ENCODE peak calls at places on chromosomes 3 and 15, in four cellular contexts. One of them, this sample, is unnamed.

GRCh38 chr3:125374501-125374995 is 577 bp downstream of the ZNF148 start:
- DNase-seq in Panc1: no peak
- DNase-seq in transverse colon: peak
- DNase-seq in heart left ventricle: peak
- DNase-seq in this sample: peak

GRCh38 chr3:32430900-32431299 is 39.2 kb downstream of the CMTM7 start:
- DNase-seq in Panc1: no peak
- DNase-seq in transverse colon: no peak
- DNase-seq in heart left ventricle: no peak
- DNase-seq in this sample: no peak

GRCh38 chr15:55518641-55519040 is 10.6 kb upstream of the DNAAF4 start:
- DNase-seq in Panc1: no peak
- DNase-seq in transverse colon: no peak
- DNase-seq in heart left ventricle: no peak
- DNase-seq in this sample: peak

GRCh38 chr15:68411276-68411675 is 20.7 kb downstream of the ITGA11 start:
- DNase-seq in Panc1: no peak
- DNase-seq in transverse colon: no peak
- DNase-seq in heart left ventricle: no peak
- DNase-seq in this sample: no peak

GRCh38 chr15:54803139-54803808 is 393.5 kb downstream of the RSL24D1 start:
- DNase-seq in Panc1: peak
- DNase-seq in transverse colon: no peak
- DNase-seq in heart left ventricle: no peak
- DNase-seq in this sample: no peak

GRCh38 chr3:36380171-36381031 is at the start of gene STAC:
- DNase-seq in Panc1: no peak
- DNase-seq in transverse colon: peak
- DNase-seq in heart left ventricle: peak
- DNase-seq in this sample: peak

GRCh38 chr3:172707967-172708366 is 2.9 kb downstream of the NCEH1 start:
- DNase-seq in Panc1: no peak
- DNase-seq in transverse colon: no peak
- DNase-seq in heart left ventricle: no peak
- DNase-seq in this sample: peak

GRCh38 chr15:46365612-46366011 is 730.8 kb downstream of the SQOR start:
- DNase-seq in Panc1: no peak
- DNase-seq in transverse colon: no peak
- DNase-seq in heart left ventricle: no peak
- DNase-seq in this sample: peak

GRCh38 chr3:197592361-197593045 is 36.7 kb upstream of the BDH1 start:
- DNase-seq in Panc1: no peak
- DNase-seq in transverse colon: no peak
- DNase-seq in heart left ventricle: no peak
- DNase-seq in this sample: no peak

GRCh38 chr15:26134152-26134551 is 271.0 kb upstream of the ATP10A start:
- DNase-seq in Panc1: no peak
- DNase-seq in transverse colon: no peak
- DNase-seq in heart left ventricle: no peak
- DNase-seq in this sample: no peak

GRCh38 chr3:126488205-126488604 is 12.5 kb upstream of the ZXDC start:
- DNase-seq in Panc1: no peak
- DNase-seq in transverse colon: no peak
- DNase-seq in heart left ventricle: peak
- DNase-seq in this sample: no peak

GRCh38 chr3:11954312-11954934 is 49.8 kb upstream of the SYN2 start:
- DNase-seq in Panc1: no peak
- DNase-seq in transverse colon: peak
- DNase-seq in heart left ventricle: no peak
- DNase-seq in this sample: no peak

GRCh38 chr15:60414016-60414682 is 16.4 kb upstream of the ANXA2 start:
- DNase-seq in Panc1: no peak
- DNase-seq in transverse colon: no peak
- DNase-seq in heart left ventricle: no peak
- DNase-seq in this sample: peak

GRCh38 chr15:62506217-62506805 is 341.2 kb upstream of the C2CD4B start:
- DNase-seq in Panc1: peak
- DNase-seq in transverse colon: no peak
- DNase-seq in heart left ventricle: no peak
- DNase-seq in this sample: peak

GRCh38 chr15:57138260-57138895 is 219.9 kb downstream of the TCF12 start:
- DNase-seq in Panc1: peak
- DNase-seq in transverse colon: peak
- DNase-seq in heart left ventricle: no peak
- DNase-seq in this sample: peak

GRCh38 chr15:44447772-44448376 is 20.4 kb downstream of the CTDSPL2 start:
- DNase-seq in Panc1: no peak
- DNase-seq in transverse colon: no peak
- DNase-seq in heart left ventricle: no peak
- DNase-seq in this sample: no peak

GRCh38 chr15:74643368-74644204 is 27.9 kb downstream of the CLK3 start:
- DNase-seq in Panc1: no peak
- DNase-seq in transverse colon: no peak
- DNase-seq in heart left ventricle: no peak
- DNase-seq in this sample: no peak

GRCh38 chr3:129654126-129654525 is 47.6 kb upstream of the PLXND1 start:
- DNase-seq in Panc1: no peak
- DNase-seq in transverse colon: no peak
- DNase-seq in heart left ventricle: no peak
- DNase-seq in this sample: peak

GRCh38 chr3:120171134-120171863 is 77.1 kb upstream of the GSK3B start:
- DNase-seq in Panc1: no peak
- DNase-seq in transverse colon: no peak
- DNase-seq in heart left ventricle: no peak
- DNase-seq in this sample: peak

GRCh38 chr3:12869025-12869695 is 27.8 kb upstream of the RPL32 start:
- DNase-seq in Panc1: no peak
- DNase-seq in transverse colon: peak
- DNase-seq in heart left ventricle: peak
- DNase-seq in this sample: no peak

GRCh38 chr3:22392859-22393258 is 641.8 kb upstream of the ZNF385D start:
- DNase-seq in Panc1: no peak
- DNase-seq in transverse colon: no peak
- DNase-seq in heart left ventricle: no peak
- DNase-seq in this sample: no peak

GRCh38 chr3:27792869-27793268 is 70.7 kb upstream of the EOMES start:
- DNase-seq in Panc1: no peak
- DNase-seq in transverse colon: no peak
- DNase-seq in heart left ventricle: no peak
- DNase-seq in this sample: no peak

GRCh38 chr3:184325269-184325668 is 10.9 kb downstream of the EIF4G1 start:
- DNase-seq in Panc1: no peak
- DNase-seq in transverse colon: no peak
- DNase-seq in heart left ventricle: no peak
- DNase-seq in this sample: no peak

GRCh38 chr15:90814193-90814811 is 54.1 kb upstream of the FURIN start:
- DNase-seq in Panc1: no peak
- DNase-seq in transverse colon: no peak
- DNase-seq in heart left ventricle: no peak
- DNase-seq in this sample: no peak

GRCh38 chr3:119841808-119842471 is 60.0 kb downstream of the NR1I2 start:
- DNase-seq in Panc1: no peak
- DNase-seq in transverse colon: no peak
- DNase-seq in heart left ventricle: no peak
- DNase-seq in this sample: peak

GRCh38 chr15:56732881-56733130 is 503 bp downstream of the ZNF280D start:
- DNase-seq in Panc1: no peak
- DNase-seq in transverse colon: no peak
- DNase-seq in heart left ventricle: no peak
- DNase-seq in this sample: no peak

GRCh38 chr15:67845974-67846373 is 6.1 kb upstream of the RNU6-1 start:
- DNase-seq in Panc1: no peak
- DNase-seq in transverse colon: no peak
- DNase-seq in heart left ventricle: no peak
- DNase-seq in this sample: no peak

GRCh38 chr15:82183121-82184031 is 79.2 kb downstream of the EFL1 start:
- DNase-seq in Panc1: no peak
- DNase-seq in transverse colon: no peak
- DNase-seq in heart left ventricle: no peak
- DNase-seq in this sample: peak

GRCh38 chr3:141308588-141309218 is 59.6 kb upstream of the ZBTB38 start:
- DNase-seq in Panc1: no peak
- DNase-seq in transverse colon: peak
- DNase-seq in heart left ventricle: no peak
- DNase-seq in this sample: peak

GRCh38 chr15:88535100-88535499 is 11.4 kb downstream of the DET1 start:
- DNase-seq in Panc1: no peak
- DNase-seq in transverse colon: no peak
- DNase-seq in heart left ventricle: no peak
- DNase-seq in this sample: peak

GRCh38 chr15:31262901-31263671 is 63.5 kb upstream of the KLF13 start:
- DNase-seq in Panc1: no peak
- DNase-seq in transverse colon: peak
- DNase-seq in heart left ventricle: no peak
- DNase-seq in this sample: peak

GRCh38 chr15:25054943-25055342 is 100.2 kb downstream of the SNRPN start:
- DNase-seq in Panc1: no peak
- DNase-seq in transverse colon: no peak
- DNase-seq in heart left ventricle: no peak
- DNase-seq in this sample: no peak

GRCh38 chr3:162492446-162493081 is 996.0 kb downstream of the OTOL1 start:
- DNase-seq in Panc1: no peak
- DNase-seq in transverse colon: no peak
- DNase-seq in heart left ventricle: no peak
- DNase-seq in this sample: peak

GRCh38 chr3:126256256-126256655 is 75.9 kb upstream of the ALDH1L1 start:
- DNase-seq in Panc1: no peak
- DNase-seq in transverse colon: no peak
- DNase-seq in heart left ventricle: peak
- DNase-seq in this sample: peak

GRCh38 chr15:27059610-27060202 is 88.7 kb downstream of the GABRG3 start:
- DNase-seq in Panc1: no peak
- DNase-seq in transverse colon: no peak
- DNase-seq in heart left ventricle: no peak
- DNase-seq in this sample: peak

GRCh38 chr3:151037746-151038145 is 47.7 kb upstream of the MED12L start:
- DNase-seq in Panc1: no peak
- DNase-seq in transverse colon: peak
- DNase-seq in heart left ventricle: peak
- DNase-seq in this sample: peak

GRCh38 chr3:179653777-179654117 is 907 bp downstream of the USP13 start:
- DNase-seq in Panc1: no peak
- DNase-seq in transverse colon: peak
- DNase-seq in heart left ventricle: no peak
- DNase-seq in this sample: no peak

GRCh38 chr3:179653106-179653776 is 401 bp downstream of the USP13 start:
- DNase-seq in Panc1: no peak
- DNase-seq in transverse colon: peak
- DNase-seq in heart left ventricle: peak
- DNase-seq in this sample: peak

GRCh38 chr3:179658584-179658983 is 5.7 kb downstream of the USP13 start:
- DNase-seq in Panc1: no peak
- DNase-seq in transverse colon: no peak
- DNase-seq in heart left ventricle: no peak
- DNase-seq in this sample: no peak

GRCh38 chr3:179652467-179653105 is at the start of gene USP13:
- DNase-seq in Panc1: no peak
- DNase-seq in transverse colon: peak
- DNase-seq in heart left ventricle: peak
- DNase-seq in this sample: peak

DNA sequence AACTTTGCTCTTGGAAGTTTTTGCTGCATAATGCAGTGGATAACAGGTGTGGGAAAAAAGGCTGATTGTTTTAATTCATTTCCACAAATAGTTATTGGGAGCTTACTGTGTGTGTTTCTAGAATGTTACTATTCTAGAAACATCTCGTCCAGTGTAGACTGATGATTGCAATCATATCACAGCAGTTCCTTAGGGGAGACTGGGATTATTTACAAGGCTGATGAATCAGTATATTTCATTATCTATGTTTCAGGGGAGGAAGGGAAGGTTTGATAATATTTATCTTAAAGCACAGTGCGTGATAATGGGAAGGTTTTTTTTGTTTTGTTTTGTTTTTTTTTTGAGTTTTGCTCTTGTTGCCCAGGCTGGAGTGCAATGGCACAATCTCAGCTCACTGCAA is 2.4 kb downstream of the USP13 start:
- DNase-seq in Panc1: no peak
- DNase-seq in transverse colon: no peak
- DNase-seq in heart left ventricle: no peak
- DNase-seq in this sample: no peak
- H3K4me3 ChIP-seq in Panc1: no peak
- H3K4me3 ChIP-seq in transverse colon: no peak
- H3K4me3 ChIP-seq in heart left ventricle: peak
- H3K4me3 ChIP-seq in this sample: no peak

GRCh38 chr3:69088033-69088432 is 3.3 kb downstream of the ARL6IP5 start:
- DNase-seq in Panc1: no peak
- DNase-seq in transverse colon: no peak
- DNase-seq in heart left ventricle: no peak
- DNase-seq in this sample: peak
- H3K4me3 ChIP-seq in Panc1: no peak
- H3K4me3 ChIP-seq in transverse colon: no peak
- H3K4me3 ChIP-seq in heart left ventricle: peak
- H3K4me3 ChIP-seq in this sample: peak

GRCh38 chr3:194872669-194872977 is 186.9 kb downstream of the FAM43A start:
- DNase-seq in Panc1: no peak
- DNase-seq in transverse colon: no peak
- DNase-seq in heart left ventricle: no peak
- DNase-seq in this sample: peak
- H3K4me3 ChIP-seq in Panc1: no peak
- H3K4me3 ChIP-seq in transverse colon: no peak
- H3K4me3 ChIP-seq in heart left ventricle: no peak
- H3K4me3 ChIP-seq in this sample: no peak

GRCh38 chr15:70113304-70113700 is 15.6 kb upstream of the TLE3 start:
- DNase-seq in Panc1: no peak
- DNase-seq in transverse colon: peak
- DNase-seq in heart left ventricle: peak
- DNase-seq in this sample: no peak

GRCh38 chr15:70109982-70110381 is 12.3 kb upstream of the TLE3 start:
- DNase-seq in Panc1: no peak
- DNase-seq in transverse colon: no peak
- DNase-seq in heart left ventricle: no peak
- DNase-seq in this sample: no peak

GRCh38 chr15:70109522-70109921 is 11.8 kb upstream of the TLE3 start:
- DNase-seq in Panc1: no peak
- DNase-seq in transverse colon: no peak
- DNase-seq in heart left ventricle: no peak
- DNase-seq in this sample: no peak

GRCh38 chr15:70112018-70112395 is 14.3 kb upstream of the TLE3 start:
- DNase-seq in Panc1: no peak
- DNase-seq in transverse colon: no peak
- DNase-seq in heart left ventricle: no peak
- DNase-seq in this sample: peak

GRCh38 chr15:70111203-70112017 is 13.7 kb upstream of the TLE3 start:
- DNase-seq in Panc1: no peak
- DNase-seq in transverse colon: peak
- DNase-seq in heart left ventricle: peak
- DNase-seq in this sample: peak
- H3K4me3 ChIP-seq in Panc1: no peak
- H3K4me3 ChIP-seq in transverse colon: no peak
- H3K4me3 ChIP-seq in heart left ventricle: peak
- H3K4me3 ChIP-seq in this sample: no peak